ENCODE peak calls at places on chromosomes 5 and 9, in eight cellular contexts. B is adrenal gland, D is GM20000, S is WTC11, N is A549, V is AG09309, T is NB4, H is stomach. X is an unnamed sample.

GRCh38 chr5:143594913-143595818 is 191.7 kb upstream of the NR3C1 start:
- DNase-seq in N (peak), V (no peak), B (no peak), T (no peak), H (no peak), D (no peak), S (no peak), X (peak)

GRCh38 chr5:16897284-16897704 is 38.8 kb downstream of the MYO10 start:
- DNase-seq in H (no peak), T (no peak), V (peak), D (no peak), N (peak), S (no peak), B (no peak), X (no peak)

GRCh38 chr9:19946446-19947109 is 157.7 kb upstream of the SLC24A2 start:
- DNase-seq in S (no peak), V (no peak), T (peak), B (no peak), H (no peak), D (no peak), N (peak), X (peak)

GRCh38 chr9:71079451-71079850 is 42.0 kb downstream of the TRPM3 start:
- DNase-seq in B (no peak), H (no peak), V (peak), S (no peak), T (no peak), D (no peak), N (peak), X (peak)

GRCh38 chr9:79574166-79574565 is 2.4 kb downstream of the TLE4 start:
- DNase-seq in N (no peak), V (no peak), T (no peak), S (no peak), H (no peak), B (no peak), D (no peak), X (peak)

GRCh38 chr9:136342191-136343120 is 15.1 kb downstream of the GPSM1 start:
- DNase-seq in N (peak), B (peak), S (peak), T (peak), H (peak), V (no peak), D (peak), X (peak)

GRCh38 chr5:57940879-57941278 is 458.3 kb upstream of the ACTBL2 start:
- DNase-seq in N (no peak), V (no peak), S (no peak), T (no peak), B (no peak), H (no peak), D (no peak), X (no peak)

GRCh38 chr9:21872696-21873095 is 70.3 kb downstream of the MTAP start:
- DNase-seq in S (no peak), B (no peak), T (no peak), N (no peak), H (no peak), V (no peak), D (no peak), X (no peak)

GRCh38 chr9:96566401-96567202 is 53.0 kb downstream of the CDC14B start:
- DNase-seq in T (peak), N (peak), H (peak), V (no peak), B (peak), S (peak), D (peak), X (peak)

GRCh38 chr9:77534376-77535057 is 113.6 kb downstream of the GNA14 start:
- DNase-seq in N (peak), S (peak), B (no peak), H (no peak), D (no peak), V (no peak), T (no peak), X (no peak)

GRCh38 chr9:16255217-16255616 is 615.3 kb downstream of the BNC2 start:
- DNase-seq in V (no peak), D (no peak), T (no peak), B (no peak), N (no peak), H (no peak), S (no peak), X (no peak)

GRCh38 chr9:121765021-121765950 is 113.9 kb downstream of the DAB2IP start:
- DNase-seq in N (peak), T (no peak), B (peak), H (peak), D (no peak), V (no peak), S (no peak), X (peak)

GRCh38 chr9:128245293-128246151 is 30.3 kb downstream of the GOLGA2 start:
- DNase-seq in B (no peak), V (no peak), S (no peak), D (no peak), T (peak), N (no peak), H (no peak), X (peak)

GRCh38 chr5:96993760-96994159 is 57.9 kb downstream of the LNPEP start:
- DNase-seq in S (no peak), N (no peak), H (no peak), V (no peak), B (no peak), T (no peak), D (no peak), X (no peak)

GRCh38 chr5:59789197-59789596 is 104.3 kb downstream of the PDE4D start:
- DNase-seq in S (no peak), V (no peak), D (no peak), H (no peak), B (no peak), T (no peak), N (peak), X (peak)

GRCh38 chr9:108786756-108787663 is 68.8 kb downstream of the ACTL7B start:
- DNase-seq in H (no peak), D (no peak), S (no peak), B (no peak), V (peak), T (peak), N (peak), X (peak)

GRCh38 chr9:86406366-86406765 is 52.2 kb upstream of the TUT7 start:
- DNase-seq in N (peak), D (no peak), T (no peak), S (no peak), V (no peak), H (no peak), B (peak), X (peak)

GRCh38 chr9:4366649-4367330 is 66.9 kb upstream of the GLIS3 start:
- DNase-seq in H (peak), B (peak), S (peak), T (peak), N (peak), D (peak), V (no peak), X (peak)

GRCh38 chr9:114224247-114224610 is 68.9 kb downstream of the COL27A1 start:
- DNase-seq in B (no peak), V (no peak), H (no peak), T (no peak), S (no peak), D (no peak), N (peak), X (peak)

GRCh38 chr5:24750356-24750755 is 105.6 kb upstream of the CDH10 start:
- DNase-seq in V (no peak), D (no peak), H (no peak), T (no peak), S (no peak), B (no peak), N (no peak), X (no peak)

GRCh38 chr5:82386576-82386975 is 108.4 kb upstream of the RPS23 start:
- DNase-seq in D (no peak), N (no peak), B (peak), S (no peak), H (no peak), T (no peak), V (no peak), X (no peak)

GRCh38 chr5:149563461-149563860 is 12.2 kb upstream of the CSNK1A1 start:
- DNase-seq in B (no peak), N (no peak), S (no peak), T (no peak), V (no peak), D (no peak), H (no peak), X (peak)

GRCh38 chr5:161002571-161003074 is 150.6 kb upstream of the ATP10B start:
- DNase-seq in S (no peak), V (no peak), D (no peak), T (no peak), N (no peak), B (no peak), H (no peak), X (peak)

GRCh38 chr9:92715488-92716231 is 45.7 kb upstream of the IPPK start:
- DNase-seq in V (no peak), D (peak), S (peak), T (peak), B (peak), H (no peak), N (no peak), X (peak)

GRCh38 chr9:121972501-121972981 is 120.6 kb downstream of the TTLL11 start:
- DNase-seq in N (peak), B (peak), T (no peak), S (no peak), V (peak), D (peak), H (peak), X (peak)

GRCh38 chr5:126000533-126000932 is 422.7 kb upstream of the GRAMD2B start:
- DNase-seq in B (no peak), D (no peak), V (no peak), N (no peak), S (no peak), H (no peak), T (no peak), X (no peak)

GRCh38 chr5:27830551-27830950 is 792.2 kb upstream of the CDH9 start:
- DNase-seq in T (no peak), D (no peak), B (no peak), H (no peak), S (no peak), N (peak), V (no peak), X (peak)

GRCh38 chr9:84761137-84761808 is 91.7 kb downstream of the NTRK2 start:
- DNase-seq in T (no peak), D (no peak), B (no peak), H (no peak), N (no peak), V (no peak), S (no peak), X (no peak)

GRCh38 chr9:5582835-5583195 is 46.1 kb upstream of the RIC1 start:
- DNase-seq in D (peak), H (no peak), B (no peak), S (no peak), T (no peak), V (peak), N (no peak), X (peak)

GRCh38 chr9:127112056-127112455 is 10.4 kb downstream of the ANGPTL2 start:
- DNase-seq in V (no peak), T (no peak), B (no peak), N (no peak), D (no peak), H (peak), S (peak), X (peak)

GRCh38 chr5:132363431-132364112 is 5.9 kb upstream of the SLC22A5 start:
- DNase-seq in N (peak), H (no peak), V (peak), D (no peak), S (no peak), T (no peak), B (peak), X (peak)

GRCh38 chr9:15642369-15642962 is 89.6 kb downstream of the CCDC171 start:
- DNase-seq in N (peak), S (no peak), V (peak), D (peak), H (no peak), B (no peak), T (peak), X (peak)

GRCh38 chr5:178651046-178651810 is 24.4 kb upstream of the CLK4 start:
- DNase-seq in V (peak), N (no peak), H (no peak), D (no peak), T (no peak), B (no peak), S (no peak), X (peak)

GRCh38 chr5:67640011-67640410 is 443.4 kb upstream of the CD180 start:
- DNase-seq in T (no peak), D (no peak), H (no peak), V (no peak), B (no peak), N (no peak), S (no peak), X (no peak)

GRCh38 chr5:7540806-7541205 is 144.9 kb downstream of the ADCY2 start:
- DNase-seq in N (no peak), S (no peak), V (no peak), B (no peak), T (no peak), H (no peak), D (no peak), X (no peak)

GRCh38 chr5:122493091-122493775 is 181.2 kb downstream of the SNCAIP start:
- DNase-seq in B (peak), D (no peak), T (no peak), V (no peak), N (no peak), S (no peak), H (peak), X (no peak)
- TF ChIP-seq CTCF in B (no peak), D (no peak), T (no peak), V (no peak), N (no peak), S (no peak), H (no peak), X (no peak)

GRCh38 chr9:316382-316965 is 101.8 kb downstream of the DOCK8 start:
- DNase-seq in B (no peak), T (peak), S (no peak), H (no peak), N (no peak), V (no peak), D (no peak), X (peak)
- TF ChIP-seq CTCF in B (peak), T (no peak), S (no peak), H (no peak), N (no peak), V (no peak), D (no peak), X (no peak)

DNA sequence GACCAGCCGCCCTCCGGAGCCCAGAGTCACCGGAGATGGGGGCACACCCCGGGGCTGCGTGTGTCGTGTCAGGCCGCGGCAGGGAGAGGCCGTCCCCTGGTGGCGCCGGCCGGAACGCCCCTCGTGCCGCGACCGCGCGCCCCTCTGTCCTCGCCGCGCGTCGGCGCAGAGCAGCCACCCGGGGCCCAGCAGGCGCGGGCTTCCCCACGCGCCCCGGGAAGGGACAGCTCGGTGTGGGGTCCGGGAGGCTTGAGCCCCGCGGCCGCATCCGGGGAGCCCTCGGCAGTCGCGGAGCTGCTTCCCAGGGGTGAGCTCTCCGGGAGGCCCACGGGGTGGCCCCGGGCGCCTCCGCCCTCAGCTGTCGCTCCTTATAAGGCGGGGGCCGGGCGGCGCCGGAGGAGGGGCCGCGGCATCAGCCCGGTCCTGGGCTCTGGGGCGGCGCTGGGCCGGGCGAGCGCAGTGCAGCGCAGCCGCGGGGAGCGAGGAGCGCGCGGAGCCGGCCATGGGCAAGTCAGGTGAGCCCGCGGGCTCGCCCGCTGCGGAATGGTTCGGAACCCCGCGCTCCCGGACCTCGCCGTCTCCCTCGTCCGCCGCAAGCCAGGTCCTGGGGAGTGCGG is at the start of gene GLIPR2:
- DNase-seq in T (peak), N (peak), D (peak), S (peak), H (peak), B (peak), V (no peak), X (peak)
- TF ChIP-seq CTCF in T (no peak), N (no peak), D (no peak), S (no peak), H (no peak), B (peak), V (no peak), X (no peak)

GRCh38 chr5:33781286-33781685 is 110.5 kb downstream of the ADAMTS12 start:
- DNase-seq in B (peak), T (no peak), D (no peak), H (no peak), S (no peak), V (no peak), N (peak), X (no peak)
- TF ChIP-seq CTCF in B (no peak), T (no peak), D (no peak), H (no peak), S (no peak), V (no peak), N (no peak), X (no peak)

GRCh38 chr9:117777823-117778222 is 73.6 kb downstream of the TLR4 start:
- DNase-seq in B (no peak), D (no peak), T (peak), H (no peak), N (no peak), S (no peak), V (no peak), X (no peak)
- TF ChIP-seq CTCF in B (no peak), D (no peak), T (no peak), H (no peak), N (no peak), S (no peak), V (no peak), X (no peak)

GRCh38 chr5:39137391-39138181 is 63.4 kb upstream of the RICTOR start:
- DNase-seq in S (no peak), B (no peak), N (peak), V (no peak), H (no peak), D (no peak), T (peak), X (peak)
- TF ChIP-seq CTCF in S (no peak), B (no peak), N (peak), V (no peak), H (no peak), D (no peak), T (no peak), X (peak)

GRCh38 chr5:140356878-140357730 is 2.9 kb upstream of the SLC4A9 start:
- DNase-seq in H (no peak), V (no peak), S (no peak), T (no peak), B (no peak), N (no peak), D (no peak), X (no peak)

GRCh38 chr5:140360681-140361479 is 886 bp downstream of the SLC4A9 start:
- DNase-seq in S (no peak), D (no peak), N (no peak), B (no peak), H (no peak), T (no peak), V (no peak), X (no peak)

GRCh38 chr5:140357731-140358093 is 2.3 kb upstream of the SLC4A9 start:
- DNase-seq in S (peak), N (peak), B (peak), D (peak), H (peak), T (peak), V (peak), X (peak)

GRCh38 chr5:140360101-140360500 is at the start of gene SLC4A9:
- DNase-seq in T (no peak), N (no peak), V (no peak), H (no peak), D (no peak), B (no peak), S (no peak), X (no peak)

DNA sequence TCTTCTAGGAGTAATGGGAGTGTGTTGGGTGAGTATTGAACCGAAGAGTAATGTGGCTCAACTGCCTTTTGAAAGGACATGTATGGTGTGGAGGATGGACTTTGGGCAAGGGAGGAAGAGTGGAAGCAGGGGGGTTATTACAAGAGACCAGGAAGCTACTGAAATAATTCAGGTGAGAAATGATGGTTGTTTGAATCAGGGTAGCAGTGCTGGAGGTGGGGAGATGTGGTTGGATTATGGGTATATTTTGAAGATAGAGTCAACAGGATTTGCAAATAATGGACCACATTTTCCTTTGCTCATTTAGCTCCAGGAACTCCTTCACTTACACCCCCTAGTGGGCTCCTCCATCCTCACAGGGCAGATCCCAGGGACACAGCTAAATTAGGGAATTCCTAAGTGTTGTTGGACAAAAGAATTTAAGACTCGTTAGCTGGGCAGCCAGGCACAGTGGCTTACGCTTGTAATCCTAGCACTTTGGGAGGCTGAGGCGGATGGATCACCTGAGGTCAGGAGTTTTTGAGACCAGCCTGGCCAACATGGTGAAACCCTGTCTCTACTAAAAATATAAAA is 1.2 kb upstream of the SLC4A9 start:
- DNase-seq in V (no peak), N (peak), D (no peak), H (no peak), S (peak), T (no peak), B (no peak), X (no peak)
- TF ChIP-seq CTCF in V (peak), N (peak), D (no peak), H (peak), S (peak), T (peak), B (peak), X (peak)